ENCODE peak calls at places on chromosome 6, in five cellular contexts. V is psoas muscle, R is MM.1S, U is IMR-90, P is suprapubic skin. O is an unnamed sample.

GRCh38 chr6:107740496-107741190 is 83.5 kb downstream of the SCML4 start:
- DNase-seq in V (no peak), R (peak), U (no peak), P (no peak), O (no peak)

GRCh38 chr6:79421001-79421411 is 116.2 kb downstream of the LCA5 start:
- DNase-seq in V (no peak), R (no peak), U (peak), P (no peak), O (no peak)

GRCh38 chr6:77030929-77031674 is 432.2 kb downstream of the HTR1B start:
- DNase-seq in V (no peak), R (no peak), U (no peak), P (no peak), O (no peak)

GRCh38 chr6:85403331-85404015 is 46.4 kb upstream of the NT5E start:
- DNase-seq in V (no peak), R (peak), U (peak), P (no peak), O (no peak)

GRCh38 chr6:132666118-132666517 is 7.1 kb upstream of the TAAR1 start:
- DNase-seq in V (no peak), R (no peak), U (no peak), P (no peak), O (no peak)

GRCh38 chr6:106450645-106451044 is 90.1 kb downstream of the CRYBG1 start:
- DNase-seq in V (no peak), R (no peak), U (no peak), P (no peak), O (no peak)

GRCh38 chr6:51934098-51934497 is 153.3 kb downstream of the PKHD1 start:
- DNase-seq in V (no peak), R (peak), U (no peak), P (no peak), O (no peak)

GRCh38 chr6:87826376-87826775 is 124.3 kb upstream of the AKIRIN2 start:
- DNase-seq in V (no peak), R (no peak), U (peak), P (no peak), O (no peak)

GRCh38 chr6:21219856-21220255 is 373.7 kb upstream of the SOX4 start:
- DNase-seq in V (no peak), R (no peak), U (no peak), P (no peak), O (no peak)

GRCh38 chr6:45006893-45007292 is 321.2 kb upstream of the RUNX2 start:
- DNase-seq in V (no peak), R (no peak), U (no peak), P (no peak), O (no peak)

GRCh38 chr6:79789843-79790242 is 157.5 kb downstream of the ELOVL4 start:
- DNase-seq in V (no peak), R (no peak), U (no peak), P (no peak), O (no peak)

GRCh38 chr6:81049425-81050042 is 702.9 kb downstream of the TENT5A start:
- DNase-seq in V (no peak), R (no peak), U (peak), P (no peak), O (no peak)

GRCh38 chr6:15331143-15331542 is 85.3 kb downstream of the JARID2 start:
- DNase-seq in V (no peak), R (no peak), U (no peak), P (no peak), O (no peak)

GRCh38 chr6:107361568-107362270 is 97.6 kb downstream of the PDSS2 start:
- DNase-seq in V (no peak), R (no peak), U (peak), P (no peak), O (no peak)

GRCh38 chr6:35933844-35934243 is 12.9 kb upstream of the SRPK1 start:
- DNase-seq in V (no peak), R (no peak), U (no peak), P (no peak), O (no peak)

GRCh38 chr6:105102186-105102585 is 77.6 kb downstream of the POPDC3 start:
- DNase-seq in V (peak), R (no peak), U (no peak), P (no peak), O (no peak)

GRCh38 chr6:145497006-145497405 is 238.3 kb downstream of the EPM2A start:
- DNase-seq in V (no peak), R (no peak), U (no peak), P (no peak), O (no peak)

GRCh38 chr6:162973975-162974374 is 246.2 kb downstream of the PACRG start:
- DNase-seq in V (no peak), R (peak), U (no peak), P (no peak), O (no peak)

GRCh38 chr6:41502607-41503434 is 43.4 kb upstream of the FOXP4 start:
- DNase-seq in V (peak), R (no peak), U (no peak), P (no peak), O (no peak)

GRCh38 chr6:68777956-68778355 is 142.9 kb downstream of the ADGRB3 start:
- DNase-seq in V (no peak), R (no peak), U (peak), P (no peak), O (no peak)

GRCh38 chr6:85417336-85417735 is 32.5 kb upstream of the NT5E start:
- DNase-seq in V (no peak), R (no peak), U (peak), P (no peak), O (no peak)

GRCh38 chr6:170186006-170186908 is 104.6 kb downstream of the DLL1 start:
- DNase-seq in V (no peak), R (no peak), U (no peak), P (peak), O (peak)

GRCh38 chr6:2865270-2866182 is 23.9 kb upstream of the SERPINB1 start:
- DNase-seq in V (no peak), R (no peak), U (peak), P (no peak), O (no peak)

GRCh38 chr6:139520321-139520768 is 145.9 kb upstream of the CITED2 start:
- DNase-seq in V (no peak), R (no peak), U (no peak), P (no peak), O (no peak)

GRCh38 chr6:145547596-145548325 is 187.6 kb downstream of the EPM2A start:
- DNase-seq in V (no peak), R (no peak), U (no peak), P (no peak), O (no peak)

GRCh38 chr6:119881416-119881815 is 531.9 kb upstream of the MAN1A1 start:
- DNase-seq in V (no peak), R (no peak), U (no peak), P (no peak), O (no peak)

GRCh38 chr6:89675949-89676753 is 37.6 kb upstream of the LYRM2 start:
- DNase-seq in V (no peak), R (no peak), U (peak), P (no peak), O (no peak)

GRCh38 chr6:45772886-45773285 is 242.8 kb downstream of the CLIC5 start:
- DNase-seq in V (no peak), R (no peak), U (no peak), P (no peak), O (no peak)

GRCh38 chr6:66961191-66961590 is 1254.2 kb upstream of the EYS start:
- DNase-seq in V (no peak), R (no peak), U (no peak), P (no peak), O (no peak)

GRCh38 chr6:117668736-117669135 is 6.5 kb upstream of the NUS1 start:
- DNase-seq in V (no peak), R (no peak), U (no peak), P (no peak), O (no peak)

GRCh38 chr6:140602431-140602836 is 1228.0 kb upstream of the CITED2 start:
- DNase-seq in V (no peak), R (no peak), U (no peak), P (no peak), O (no peak)

GRCh38 chr6:32046450-32047083 is 8.4 kb downstream of the CYP21A2 start:
- DNase-seq in V (peak), R (no peak), U (no peak), P (no peak), O (no peak)

GRCh38 chr6:117512056-117512828 is 29.8 kb downstream of the DCBLD1 start:
- DNase-seq in V (no peak), R (no peak), U (no peak), P (no peak), O (no peak)

GRCh38 chr6:25660512-25660911 is 8.5 kb downstream of the SCGN start:
- DNase-seq in V (no peak), R (no peak), U (peak), P (no peak), O (no peak)

GRCh38 chr6:118650500-118651281 is 700 bp downstream of the CEP85L start:
- DNase-seq in V (peak), R (peak), U (peak), P (peak), O (peak)

GRCh38 chr6:1502041-1502440 is 107.7 kb upstream of the FOXC1 start:
- DNase-seq in V (no peak), R (no peak), U (no peak), P (no peak), O (no peak)

GRCh38 chr6:132663661-132664060 is 4.7 kb upstream of the TAAR1 start:
- DNase-seq in V (no peak), R (no peak), U (peak), P (no peak), O (no peak)

DNA sequence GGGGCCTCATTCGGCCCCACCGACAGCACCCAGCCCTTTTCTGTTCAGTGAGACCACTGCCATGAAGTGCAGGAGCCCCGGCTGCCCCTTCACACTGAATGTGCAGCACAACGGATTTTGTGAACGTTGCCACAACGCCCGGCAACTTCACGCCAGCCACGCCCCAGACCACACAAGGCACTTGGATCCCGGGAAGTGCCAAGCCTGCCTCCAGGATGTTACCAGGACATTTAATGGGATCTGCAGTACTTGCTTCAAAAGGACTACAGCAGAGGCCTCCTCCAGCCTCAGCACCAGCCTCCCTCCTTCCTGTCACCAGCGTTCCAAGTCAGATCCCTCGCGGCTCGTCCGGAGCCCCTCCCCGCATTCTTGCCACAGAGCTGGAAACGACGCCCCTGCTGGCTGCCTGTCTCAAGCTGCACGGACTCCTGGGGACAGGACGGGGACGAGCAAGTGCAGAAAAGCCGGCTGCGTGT is 11.8 kb downstream of the TNFAIP3 start:
- DNase-seq in V (peak), R (no peak), U (no peak), P (peak), O (no peak)
- TF ChIP-seq CTCF in V (no peak), R (no peak), U (no peak), P (no peak), O (no peak)

DNA sequence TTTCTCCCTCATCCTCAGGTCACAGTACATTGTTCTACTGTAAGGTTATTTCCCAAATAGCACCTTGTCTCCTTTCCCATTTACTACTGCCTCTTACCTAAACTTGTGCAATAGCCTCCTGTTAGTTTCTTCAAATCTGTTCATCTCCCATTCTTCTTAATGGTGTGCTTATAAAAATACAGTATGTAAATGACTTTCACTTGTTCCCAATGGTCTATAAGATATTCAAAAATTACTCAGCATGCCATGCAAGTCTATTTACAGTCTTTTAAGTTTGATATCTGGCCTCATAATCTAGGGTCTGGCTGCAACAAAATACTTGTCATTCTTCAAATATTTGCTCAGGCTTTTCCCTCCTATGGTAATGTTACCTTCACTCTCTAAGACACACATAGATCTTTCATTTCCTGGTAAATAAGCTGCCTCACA is 31.5 kb upstream of the RHAG start:
- DNase-seq in V (no peak), R (no peak), U (no peak), P (no peak), O (no peak)
- H3K4me3 ChIP-seq in V (no peak), R (no peak), U (no peak), P (no peak), O (no peak)

DNA sequence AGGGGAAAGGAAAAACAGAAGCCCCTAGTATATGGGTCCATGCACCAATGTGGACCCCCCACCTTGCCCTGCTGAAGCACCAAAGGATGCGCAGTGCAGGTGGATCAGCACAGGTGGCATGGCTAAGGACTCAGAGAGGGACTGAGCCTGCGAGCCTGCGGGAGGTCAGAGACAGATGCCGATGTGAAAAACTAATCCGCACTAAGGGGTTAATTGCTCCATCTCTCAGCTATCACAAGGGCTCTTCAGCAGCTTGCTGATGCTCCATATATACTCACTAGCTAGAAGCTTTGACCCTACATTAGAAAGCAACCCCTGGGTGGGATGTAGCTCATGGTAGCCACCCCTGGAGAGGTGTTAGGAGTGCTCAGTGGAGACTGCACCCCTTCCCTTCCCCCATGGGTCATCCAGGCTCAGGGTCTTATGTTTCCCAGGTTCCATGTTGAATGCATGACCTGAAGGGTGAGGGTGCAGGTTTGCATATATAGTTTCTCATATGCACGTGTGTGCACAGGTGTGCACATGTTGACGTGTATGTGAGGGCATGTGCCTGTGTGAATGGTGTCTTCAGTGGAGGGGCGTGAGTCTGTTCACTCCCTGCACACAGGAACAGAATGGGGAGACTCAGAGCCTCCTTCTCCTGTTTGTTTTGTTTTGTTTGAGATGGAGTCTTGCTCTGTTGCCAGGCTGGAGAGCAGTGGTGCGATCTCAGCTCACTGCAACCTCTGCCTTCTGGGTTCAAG is 13.4 kb upstream of the IP6K3 start:
- DNase-seq in V (no peak), R (no peak), U (no peak), P (no peak), O (no peak)
- H3K27ac ChIP-seq in V (no peak), R (no peak), U (no peak), P (no peak), O (no peak)

GRCh38 chr6:73064261-73064660 is 161.0 kb downstream of the KHDC1L start:
- DNase-seq in V (no peak), R (no peak), U (no peak), P (no peak), O (no peak)
- TF ChIP-seq CTCF in V (no peak), R (no peak), U (no peak), P (no peak), O (no peak)

GRCh38 chr6:148890605-148891004 is 143.8 kb downstream of the UST start:
- DNase-seq in V (no peak), R (no peak), U (no peak), P (no peak), O (no peak)
- H3K4me3 ChIP-seq in V (no peak), R (no peak), U (no peak), P (no peak), O (no peak)

GRCh38 chr6:4677011-4677750 is 99.0 kb upstream of the CDYL start:
- DNase-seq in V (no peak), R (no peak), U (no peak), P (no peak), O (no peak)

GRCh38 chr6:4678506-4679300 is 97.5 kb upstream of the CDYL start:
- DNase-seq in V (no peak), R (no peak), U (no peak), P (no peak), O (no peak)

GRCh38 chr6:4675086-4675485 is 101.1 kb upstream of the CDYL start:
- DNase-seq in V (no peak), R (no peak), U (no peak), P (no peak), O (no peak)

GRCh38 chr6:4676016-4676415 is 100.2 kb upstream of the CDYL start:
- DNase-seq in V (no peak), R (no peak), U (no peak), P (no peak), O (no peak)

GRCh38 chr6:4677751-4678065 is 98.5 kb upstream of the CDYL start:
- DNase-seq in V (no peak), R (no peak), U (no peak), P (no peak), O (no peak)
- H3K27ac ChIP-seq in V (no peak), R (no peak), U (no peak), P (no peak), O (no peak)

GRCh38 chr6:152721956-152722355 is 24.3 kb downstream of the MYCT1 start:
- DNase-seq in V (no peak), R (no peak), U (no peak), P (no peak), O (no peak)

GRCh38 chr6:152726313-152726712 is 24.3 kb upstream of the VIP start:
- DNase-seq in V (no peak), R (no peak), U (no peak), P (no peak), O (no peak)

GRCh38 chr6:152723398-152723797 is 25.7 kb downstream of the MYCT1 start:
- DNase-seq in V (no peak), R (no peak), U (peak), P (no peak), O (no peak)

GRCh38 chr6:152727507-152727906 is 23.1 kb upstream of the VIP start:
- DNase-seq in V (no peak), R (no peak), U (no peak), P (no peak), O (no peak)
- TF ChIP-seq CTCF in V (no peak), R (no peak), U (no peak), P (no peak), O (no peak)